ENCODE peak calls at places on chromosomes 1 and 21, in six cellular contexts. One of them, this sample, is unnamed.
A peak's percentile ranks its signal among the peaks of the same experiment; 100 is the strongest.

GRCh38 chr1:188937965-188938551 is 1539.6 kb downstream of the BRINP3 start:
- DNase-seq in H1: no peak
- DNase-seq in upper lobe of left lung: no peak
- DNase-seq in suprapubic skin: no peak
- DNase-seq in ovary: no peak
- DNase-seq in body of pancreas: no peak
- DNase-seq in this sample: no peak

GRCh38 chr1:232260861-232261260 is 369.1 kb downstream of the SIPA1L2 start:
- DNase-seq in H1: no peak
- DNase-seq in upper lobe of left lung: peak; percentile 31
- DNase-seq in suprapubic skin: no peak
- DNase-seq in ovary: no peak
- DNase-seq in body of pancreas: peak; percentile 17
- DNase-seq in this sample: no peak

GRCh38 chr1:38138498-38139233 is 92.1 kb upstream of the POU3F1 start:
- DNase-seq in H1: no peak
- DNase-seq in upper lobe of left lung: peak; percentile 43
- DNase-seq in suprapubic skin: no peak
- DNase-seq in ovary: peak; percentile 45
- DNase-seq in body of pancreas: peak; percentile 92
- DNase-seq in this sample: peak; percentile 84

GRCh38 chr1:84689514-84690396 is 506 bp downstream of the SSX2IP start:
- DNase-seq in H1: no peak
- DNase-seq in upper lobe of left lung: no peak
- DNase-seq in suprapubic skin: peak; percentile 83
- DNase-seq in ovary: peak; percentile 63
- DNase-seq in body of pancreas: peak; percentile 55
- DNase-seq in this sample: peak; percentile 75

GRCh38 chr1:160810486-160810885 is 14.5 kb downstream of the LY9 start:
- DNase-seq in H1: no peak
- DNase-seq in upper lobe of left lung: no peak
- DNase-seq in suprapubic skin: no peak
- DNase-seq in ovary: no peak
- DNase-seq in body of pancreas: no peak
- DNase-seq in this sample: no peak

GRCh38 chr1:66436378-66437135 is 97.4 kb upstream of the SGIP1 start:
- DNase-seq in H1: no peak
- DNase-seq in upper lobe of left lung: no peak
- DNase-seq in suprapubic skin: no peak
- DNase-seq in ovary: no peak
- DNase-seq in body of pancreas: no peak
- DNase-seq in this sample: no peak

GRCh38 chr1:204266504-204267034 is 52.8 kb upstream of the GOLT1A start:
- DNase-seq in H1: no peak
- DNase-seq in upper lobe of left lung: no peak
- DNase-seq in suprapubic skin: no peak
- DNase-seq in ovary: no peak
- DNase-seq in body of pancreas: peak; percentile 73
- DNase-seq in this sample: no peak

GRCh38 chr1:216686860-216687545 is 36.2 kb downstream of the ESRRG start:
- DNase-seq in H1: no peak
- DNase-seq in upper lobe of left lung: no peak
- DNase-seq in suprapubic skin: no peak
- DNase-seq in ovary: no peak
- DNase-seq in body of pancreas: no peak
- DNase-seq in this sample: no peak

GRCh38 chr1:66730462-66730861 is 21.8 kb upstream of the DYNLT5 start:
- DNase-seq in H1: no peak
- DNase-seq in upper lobe of left lung: no peak
- DNase-seq in suprapubic skin: no peak
- DNase-seq in ovary: no peak
- DNase-seq in body of pancreas: no peak
- DNase-seq in this sample: no peak

GRCh38 chr21:44260791-44261190 is 906 bp downstream of the DNMT3L start:
- DNase-seq in H1: no peak
- DNase-seq in upper lobe of left lung: no peak
- DNase-seq in suprapubic skin: no peak
- DNase-seq in ovary: no peak
- DNase-seq in body of pancreas: no peak
- DNase-seq in this sample: no peak

GRCh38 chr1:10196991-10197390 is 13.4 kb upstream of the KIF1B start:
- DNase-seq in H1: no peak
- DNase-seq in upper lobe of left lung: no peak
- DNase-seq in suprapubic skin: no peak
- DNase-seq in ovary: peak; percentile 46
- DNase-seq in body of pancreas: no peak
- DNase-seq in this sample: peak; percentile 77

GRCh38 chr21:43312011-43312410 is 114.9 kb downstream of the SIK1 start:
- DNase-seq in H1: no peak
- DNase-seq in upper lobe of left lung: no peak
- DNase-seq in suprapubic skin: no peak
- DNase-seq in ovary: no peak
- DNase-seq in body of pancreas: no peak
- DNase-seq in this sample: no peak

GRCh38 chr21:41164052-41164451 is 3.9 kb upstream of the BACE2 start:
- DNase-seq in H1: no peak
- DNase-seq in upper lobe of left lung: no peak
- DNase-seq in suprapubic skin: no peak
- DNase-seq in ovary: no peak
- DNase-seq in body of pancreas: no peak
- DNase-seq in this sample: no peak

GRCh38 chr21:18840239-18840638 is 436.7 kb upstream of the TMPRSS15 start:
- DNase-seq in H1: peak; percentile 7
- DNase-seq in upper lobe of left lung: no peak
- DNase-seq in suprapubic skin: no peak
- DNase-seq in ovary: no peak
- DNase-seq in body of pancreas: no peak
- DNase-seq in this sample: no peak

GRCh38 chr1:241934181-241934815 is 23.3 kb upstream of the BECN2 start:
- DNase-seq in H1: peak; percentile 13
- DNase-seq in upper lobe of left lung: no peak
- DNase-seq in suprapubic skin: no peak
- DNase-seq in ovary: peak; percentile 73
- DNase-seq in body of pancreas: peak; percentile 48
- DNase-seq in this sample: peak; percentile 80

GRCh38 chr1:174572771-174573170 is 125.0 kb downstream of the GPR52 start:
- DNase-seq in H1: no peak
- DNase-seq in upper lobe of left lung: no peak
- DNase-seq in suprapubic skin: no peak
- DNase-seq in ovary: no peak
- DNase-seq in body of pancreas: no peak
- DNase-seq in this sample: no peak

GRCh38 chr1:50651476-50652263 is 228.4 kb upstream of the DMRTA2 start:
- DNase-seq in H1: no peak
- DNase-seq in upper lobe of left lung: no peak
- DNase-seq in suprapubic skin: no peak
- DNase-seq in ovary: no peak
- DNase-seq in body of pancreas: no peak
- DNase-seq in this sample: no peak

GRCh38 chr21:39562791-39563770 is 49.7 kb upstream of the B3GALT5 start:
- DNase-seq in H1: no peak
- DNase-seq in upper lobe of left lung: no peak
- DNase-seq in suprapubic skin: no peak
- DNase-seq in ovary: no peak
- DNase-seq in body of pancreas: no peak
- DNase-seq in this sample: no peak

GRCh38 chr1:64107041-64107440 is 96.4 kb upstream of the UBE2U start:
- DNase-seq in H1: no peak
- DNase-seq in upper lobe of left lung: no peak
- DNase-seq in suprapubic skin: no peak
- DNase-seq in ovary: no peak
- DNase-seq in body of pancreas: no peak
- DNase-seq in this sample: no peak

GRCh38 chr21:43916691-43917514 is 51.9 kb downstream of the AGPAT3 start:
- DNase-seq in H1: no peak
- DNase-seq in upper lobe of left lung: peak; percentile 85
- DNase-seq in suprapubic skin: peak; percentile 80
- DNase-seq in ovary: no peak
- DNase-seq in body of pancreas: no peak
- DNase-seq in this sample: no peak

GRCh38 chr1:212528501-212528900 is 80.1 kb upstream of the ATF3 start:
- DNase-seq in H1: no peak
- DNase-seq in upper lobe of left lung: no peak
- DNase-seq in suprapubic skin: no peak
- DNase-seq in ovary: no peak
- DNase-seq in body of pancreas: no peak
- DNase-seq in this sample: no peak

GRCh38 chr1:21068937-21069336 is 107.8 kb downstream of the EIF4G3 start:
- DNase-seq in H1: no peak
- DNase-seq in upper lobe of left lung: no peak
- DNase-seq in suprapubic skin: no peak
- DNase-seq in ovary: no peak
- DNase-seq in body of pancreas: no peak
- DNase-seq in this sample: no peak

GRCh38 chr1:54275349-54275748 is 75.4 kb downstream of the MRPL37 start:
- DNase-seq in H1: no peak
- DNase-seq in upper lobe of left lung: no peak
- DNase-seq in suprapubic skin: peak; percentile 89
- DNase-seq in ovary: peak; percentile 77
- DNase-seq in body of pancreas: peak; percentile 93
- DNase-seq in this sample: peak; percentile 61

GRCh38 chr1:54273837-54274192 is 73.8 kb downstream of the MRPL37 start:
- DNase-seq in H1: no peak
- DNase-seq in upper lobe of left lung: no peak
- DNase-seq in suprapubic skin: no peak
- DNase-seq in ovary: peak; percentile 83
- DNase-seq in body of pancreas: peak; percentile 52
- DNase-seq in this sample: peak; percentile 73

GRCh38 chr1:54273092-54273836 is 73.3 kb downstream of the MRPL37 start:
- DNase-seq in H1: no peak
- DNase-seq in upper lobe of left lung: peak; percentile 87
- DNase-seq in suprapubic skin: no peak
- DNase-seq in ovary: peak; percentile 91
- DNase-seq in body of pancreas: peak; percentile 71
- DNase-seq in this sample: peak; percentile 80

GRCh38 chr1:54274881-54275280 is 74.9 kb downstream of the MRPL37 start:
- DNase-seq in H1: no peak
- DNase-seq in upper lobe of left lung: no peak
- DNase-seq in suprapubic skin: no peak
- DNase-seq in ovary: no peak
- DNase-seq in body of pancreas: no peak
- DNase-seq in this sample: no peak

DNA sequence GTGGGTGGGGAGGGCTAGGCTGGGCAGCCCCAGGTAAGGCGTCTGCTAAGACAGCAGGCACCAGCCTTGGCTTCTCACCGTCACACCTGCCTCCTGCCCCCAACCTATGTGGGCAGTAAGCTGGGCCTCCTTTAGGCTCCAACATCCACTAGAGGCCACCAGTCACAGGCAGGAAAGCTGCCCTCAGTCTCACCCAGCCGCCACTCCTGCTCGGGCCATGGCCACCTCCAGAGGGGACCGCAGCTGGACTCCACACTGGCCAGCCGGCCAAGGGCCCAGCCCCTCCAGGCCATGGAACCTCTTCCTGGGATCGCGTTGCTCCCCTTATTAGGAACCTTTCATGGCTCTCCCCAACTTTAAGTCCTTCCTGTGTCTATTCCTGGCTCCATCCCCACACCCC is 74.5 kb downstream of the MRPL37 start:
- DNase-seq in H1: no peak
- DNase-seq in upper lobe of left lung: no peak
- DNase-seq in suprapubic skin: no peak
- DNase-seq in ovary: no peak
- DNase-seq in body of pancreas: peak; percentile 49
- DNase-seq in this sample: peak; percentile 45
- H3K27ac ChIP-seq in H1: no peak overlapping the region
- H3K27ac ChIP-seq in upper lobe of left lung: peak overlapping the region; percentile 93
- H3K27ac ChIP-seq in suprapubic skin: peak overlapping the region; percentile 86
- H3K27ac ChIP-seq in ovary: peak overlapping the region; percentile 79
- H3K27ac ChIP-seq in body of pancreas: peak overlapping the region; percentile 85
- H3K27ac ChIP-seq in this sample: peak overlapping the region; percentile 93

GRCh38 chr1:178192686-178193085 is 98.8 kb downstream of the RASAL2 start:
- DNase-seq in H1: no peak
- DNase-seq in upper lobe of left lung: no peak
- DNase-seq in suprapubic skin: no peak
- DNase-seq in ovary: no peak
- DNase-seq in body of pancreas: peak; percentile 52
- DNase-seq in this sample: peak; percentile 16

DNA sequence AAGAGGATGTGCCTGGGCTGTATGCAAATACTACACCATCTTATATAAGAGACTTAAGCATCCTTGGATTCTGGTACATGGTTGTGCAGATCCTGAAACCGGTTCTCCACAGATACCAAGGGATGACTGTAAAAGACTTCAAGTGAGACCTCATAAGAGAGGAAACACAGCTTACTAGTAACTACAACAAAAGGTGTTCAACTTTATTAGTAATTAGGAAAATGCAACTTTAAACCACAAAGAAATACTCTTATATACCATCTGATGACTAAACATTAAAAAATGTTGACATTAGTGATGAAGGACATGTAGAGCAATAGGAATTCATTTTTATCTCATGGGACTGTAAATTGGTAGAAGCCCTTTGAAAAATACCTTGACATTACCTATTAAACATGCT is 102.7 kb downstream of the RASAL2 start:
- DNase-seq in H1: no peak
- DNase-seq in upper lobe of left lung: no peak
- DNase-seq in suprapubic skin: no peak
- DNase-seq in ovary: no peak
- DNase-seq in body of pancreas: no peak
- DNase-seq in this sample: no peak
- TF ChIP-seq POLR2A in H1: no peak
- TF ChIP-seq POLR2A in upper lobe of left lung: no peak
- TF ChIP-seq POLR2A in suprapubic skin: no peak
- TF ChIP-seq POLR2A in ovary: no peak
- TF ChIP-seq POLR2A in body of pancreas: no peak
- TF ChIP-seq POLR2A in this sample: no peak

GRCh38 chr1:201861448-201861847 is 27.2 kb upstream of the SHISA4 start:
- DNase-seq in H1: no peak
- DNase-seq in upper lobe of left lung: no peak
- DNase-seq in suprapubic skin: no peak
- DNase-seq in ovary: no peak
- DNase-seq in body of pancreas: no peak
- DNase-seq in this sample: no peak
- H3K36me3 ChIP-seq in H1: peaks cover 79% of the 10 kb centered on the region
- H3K36me3 ChIP-seq in upper lobe of left lung: peaks cover 27% of the 10 kb centered on the region
- H3K36me3 ChIP-seq in suprapubic skin: peaks cover 74% of the 10 kb centered on the region
- H3K36me3 ChIP-seq in ovary: no peaks in the 10 kb centered on the region
- H3K36me3 ChIP-seq in body of pancreas: peaks cover under 1% of the 10 kb centered on the region
- H3K36me3 ChIP-seq in this sample: no peaks in the 10 kb centered on the region

DNA sequence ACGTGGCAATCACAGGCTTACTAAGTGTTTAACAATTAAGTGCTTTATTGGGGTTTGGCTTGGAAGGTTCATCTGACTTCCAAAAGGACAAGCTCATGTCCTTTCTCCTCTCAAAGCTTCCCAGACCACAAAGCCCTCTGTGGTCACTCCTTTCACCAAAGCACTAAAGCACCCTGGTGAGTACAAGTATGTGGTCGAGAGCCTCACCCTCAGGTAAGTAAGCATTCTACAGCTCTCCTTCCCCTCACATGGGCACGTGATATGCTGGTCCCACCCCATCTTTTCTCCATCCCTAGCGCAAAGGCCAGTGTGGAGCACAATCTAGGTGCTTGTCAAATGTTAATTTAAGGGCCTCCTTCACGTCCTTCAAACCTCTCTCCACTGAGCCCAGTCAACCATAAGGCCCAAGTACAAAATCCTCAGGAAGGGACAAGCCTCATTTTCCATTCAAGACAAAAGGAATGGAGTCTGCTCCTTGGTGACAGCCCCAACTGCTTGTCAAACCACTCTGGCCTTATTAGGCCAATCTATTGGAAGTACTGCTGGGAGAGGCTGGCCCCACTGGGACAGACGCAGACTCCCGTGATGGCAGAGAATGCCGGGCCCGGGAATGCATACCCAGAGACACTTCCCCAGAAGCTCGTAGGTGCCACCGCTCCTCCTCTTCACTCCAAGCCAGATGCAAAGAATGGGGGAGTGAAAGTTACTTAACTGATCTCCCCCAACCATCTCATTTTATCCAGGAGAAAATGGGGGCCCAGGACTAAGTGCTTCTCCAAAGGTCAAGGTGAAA is 7.8 kb downstream of the STMN1 start:
- DNase-seq in H1: no peak
- DNase-seq in upper lobe of left lung: no peak
- DNase-seq in suprapubic skin: no peak
- DNase-seq in ovary: no peak
- DNase-seq in body of pancreas: no peak
- DNase-seq in this sample: no peak
- H3K27ac ChIP-seq in H1: no peak overlapping the region
- H3K27ac ChIP-seq in upper lobe of left lung: no peak overlapping the region
- H3K27ac ChIP-seq in suprapubic skin: no peak overlapping the region
- H3K27ac ChIP-seq in ovary: no peak overlapping the region
- H3K27ac ChIP-seq in body of pancreas: no peak overlapping the region
- H3K27ac ChIP-seq in this sample: peak overlapping the region; percentile 28